ENCODE peak calls at places on chromosomes 4 and X, in nine cellular contexts. B is thyroid gland; C is transverse colon; W is psoas muscle; Y is left ventricle myocardium inferior; O is CD4-positive, alpha-beta memory T cell; S is astrocyte; L is heart left ventricle; N is vagina. A is an unnamed sample.

GRCh38 chr4:90187148-90187884 is 60.1 kb downstream of the CCSER1 start:
- DNase-seq in C (no peak), S (no peak), W (no peak), Y (no peak), N (no peak), L (no peak), B (no peak), O (no peak), A (no peak)

GRCh38 chr4:143555676-143556075 is 42.2 kb downstream of the SMARCA5 start:
- DNase-seq in B (no peak), N (no peak), O (no peak), C (no peak), W (no peak), Y (no peak), L (no peak), S (no peak), A (no peak)

GRCh38 chr4:13322681-13323101 is 161.4 kb downstream of the RAB28 start:
- DNase-seq in B (no peak), O (no peak), S (peak; percentile 99), W (no peak), L (no peak), Y (no peak), C (no peak), N (no peak), A (no peak)

GRCh38 chr4:146370841-146371240 is 150.9 kb downstream of the SLC10A7 start:
- DNase-seq in W (no peak), C (no peak), L (no peak), N (no peak), B (no peak), O (no peak), S (peak; percentile 28), Y (no peak), A (no peak)

GRCh38 chrX:41302293-41302868 is 31.6 kb upstream of the DDX3X start:
- DNase-seq in N (no peak), W (no peak), C (no peak), S (no peak), B (no peak), Y (no peak), O (no peak), L (no peak), A (no peak)

GRCh38 chr4:125838924-125839323 is 524.2 kb downstream of the FAT4 start:
- DNase-seq in B (no peak), Y (no peak), N (no peak), W (no peak), S (no peak), L (no peak), O (no peak), C (no peak), A (no peak)

GRCh38 chr4:42703776-42704175 is 46.9 kb upstream of the ATP8A1 start:
- DNase-seq in C (no peak), O (no peak), L (no peak), W (no peak), Y (no peak), N (no peak), S (no peak), B (peak; percentile 74), A (no peak)

GRCh38 chr4:189176002-189176401 is 764.7 kb upstream of the FRG1 start:
- DNase-seq in W (no peak), B (no peak), C (no peak), S (no peak), N (no peak), O (no peak), L (no peak), Y (no peak), A (no peak)

GRCh38 chr4:23174179-23174578 is 481.4 kb downstream of the GBA3 start:
- DNase-seq in L (no peak), B (no peak), W (no peak), S (no peak), N (no peak), Y (no peak), O (no peak), C (no peak), A (no peak)

GRCh38 chrX:1411331-1411730 is 19.4 kb upstream of the SLC25A6 start:
- DNase-seq in O (no peak), L (peak; percentile 25), C (no peak), N (no peak), S (no peak), B (peak; percentile 64), W (no peak), Y (no peak), A (peak; percentile 4)

GRCh38 chr4:4406455-4407298 is 19.8 kb downstream of the NSG1 start:
- DNase-seq in N (no peak), O (no peak), Y (no peak), B (no peak), W (peak; percentile 38), S (no peak), C (no peak), L (peak; percentile 36), A (no peak)

GRCh38 chr4:92050875-92051274 is 252.9 kb upstream of the GRID2 start:
- DNase-seq in N (no peak), S (no peak), O (no peak), L (no peak), W (no peak), Y (no peak), C (no peak), B (no peak), A (no peak)

GRCh38 chr4:2256156-2256731 is 5.7 kb downstream of the MXD4 start:
- DNase-seq in N (no peak), B (peak; percentile 77), S (no peak), W (peak; percentile 79), L (peak; percentile 74), Y (peak; percentile 60), O (no peak), C (peak; percentile 6), A (peak; percentile 35)

GRCh38 chr4:2258091-2259035 is 3.5 kb downstream of the MXD4 start:
- DNase-seq in S (no peak), L (peak; percentile 62), W (peak; percentile 50), C (peak; percentile 7), N (peak; percentile 93), O (no peak), B (peak; percentile 3), Y (peak; percentile 14), A (no peak)

GRCh38 chr4:2257361-2258001 is 4.4 kb downstream of the MXD4 start:
- DNase-seq in L (no peak), S (no peak), C (peak; percentile 8), N (peak; percentile 82), O (no peak), W (peak; percentile 49), B (peak; percentile 2), Y (peak; percentile 20), A (peak; percentile 56)

GRCh38 chr4:2255501-2256155 is 6.3 kb downstream of the MXD4 start:
- DNase-seq in B (peak; percentile 76), L (peak; percentile 68), N (no peak), O (no peak), C (peak; percentile 10), S (peak; percentile 23), W (peak; percentile 64), Y (peak; percentile 33), A (peak; percentile 47)

GRCh38 chr4:2256781-2257191 is 5.1 kb downstream of the MXD4 start:
- DNase-seq in B (peak; percentile 61), L (peak; percentile 83), Y (peak; percentile 56), N (no peak), W (peak; percentile 80), S (no peak), O (no peak), C (peak; percentile 19), A (peak; percentile 68)
- H3K36me3 ChIP-seq in B (peaks cover 20% of the 10 kb centered on the region), L (peaks cover 58% of the 10 kb centered on the region), Y (peaks cover 32% of the 10 kb centered on the region), N (no peaks in the 10 kb centered on the region), W (no peaks in the 10 kb centered on the region), S (peaks cover 5% of the 10 kb centered on the region), O (peaks cover 29% of the 10 kb centered on the region), C (no peaks in the 10 kb centered on the region), A (no peaks in the 10 kb centered on the region)

GRCh38 chr4:7645956-7646355 is 211.2 kb upstream of the PSAPL1 start:
- DNase-seq in L (no peak), Y (no peak), N (no peak), B (no peak), S (no peak), W (peak; percentile 35), O (no peak), C (no peak), A (no peak)
- H3K27ac ChIP-seq in L (no peak overlapping the region), Y (no peak overlapping the region), N (no peak overlapping the region), B (no peak overlapping the region), S (no peak overlapping the region), W (no peak overlapping the region), O (no peak overlapping the region), C (no peak overlapping the region), A (no peak overlapping the region)

GRCh38 chr4:185656467-185656890 is 121.2 kb upstream of the PDLIM3 start:
- DNase-seq in L (no peak), C (peak; percentile 25), Y (peak; percentile 47), N (no peak), O (no peak), S (peak; percentile 42), W (peak; percentile 54), B (peak; percentile 83), A (peak; percentile 86)
- H3K4me3 ChIP-seq in L (peak overlapping the region; percentile 14), C (peak overlapping the region; percentile 9), Y (peak overlapping the region; percentile 56), N (peak overlapping the region; percentile 31), O (no peak overlapping the region), S (peak overlapping the region; percentile 40), W (peak overlapping the region; percentile 50), B (no peak overlapping the region), A (peak overlapping the region; percentile 55)

GRCh38 chr4:48226199-48226598 is 43.4 kb downstream of the TEC start:
- DNase-seq in S (no peak), L (no peak), C (no peak), O (no peak), N (no peak), B (no peak), W (no peak), Y (no peak), A (no peak)

GRCh38 chr4:48225368-48226141 is 44.1 kb downstream of the TEC start:
- DNase-seq in N (no peak), O (no peak), L (no peak), W (no peak), C (no peak), Y (no peak), B (no peak), S (no peak), A (no peak)

GRCh38 chr4:48227662-48228061 is 42.0 kb downstream of the TEC start:
- DNase-seq in W (no peak), S (no peak), L (no peak), C (no peak), B (no peak), N (no peak), Y (no peak), O (no peak), A (no peak)

GRCh38 chr4:48222491-48222890 is 47.1 kb downstream of the TEC start:
- DNase-seq in C (no peak), O (no peak), S (no peak), Y (no peak), W (no peak), B (no peak), L (no peak), N (no peak), A (no peak)

DNA sequence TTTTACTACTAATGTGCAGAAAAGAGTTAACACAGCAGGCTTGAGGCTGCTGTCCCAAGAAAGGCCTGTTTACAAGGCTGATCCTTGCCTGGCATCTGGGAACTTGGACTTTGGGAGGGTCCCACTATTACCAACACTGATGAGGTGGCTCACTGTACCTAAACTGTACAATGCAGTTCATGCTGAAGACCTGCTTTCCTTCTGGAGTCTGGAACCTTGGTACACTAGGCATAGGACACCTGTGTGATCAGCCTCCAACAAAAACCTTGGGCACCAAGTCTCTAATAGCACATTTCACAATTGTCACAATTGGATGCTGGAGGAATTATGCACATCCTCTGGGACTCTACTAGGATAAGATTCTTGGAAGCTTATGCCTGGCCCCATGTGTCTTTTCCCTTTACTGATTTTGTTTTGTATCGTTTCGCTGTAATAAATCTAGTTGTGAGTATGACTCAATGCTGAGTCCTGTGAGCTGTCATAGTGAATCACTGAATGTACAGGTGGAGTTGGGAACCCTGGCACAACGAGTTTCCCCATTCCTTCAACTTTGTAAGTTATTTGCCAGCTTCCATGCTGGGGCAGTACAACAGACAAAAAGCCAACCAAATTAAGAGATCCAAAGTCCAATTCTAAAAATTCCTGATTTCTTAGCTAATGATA is 45.9 kb downstream of the TEC start:
- DNase-seq in O (no peak), S (peak; percentile 10), C (no peak), B (no peak), Y (no peak), W (no peak), N (no peak), L (no peak), A (no peak)
- H3K36me3 ChIP-seq in O (no peaks in the 10 kb centered on the region), S (no peaks in the 10 kb centered on the region), C (no peaks in the 10 kb centered on the region), B (no peaks in the 10 kb centered on the region), Y (no peaks in the 10 kb centered on the region), W (no peaks in the 10 kb centered on the region), N (no peaks in the 10 kb centered on the region), L (no peaks in the 10 kb centered on the region), A (no peaks in the 10 kb centered on the region)

A was measured in adrenal gland.